ENCODE peak calls at places on chromosome 19, in four cellular contexts. E is substantia nigra, P is glomerular endothelial cell, M is NCI-H345. H is an unnamed sample.

GRCh38 chr19:2549701-2550191 is 73.8 kb downstream of the GADD45B start:
- DNase-seq in E (peak; percentile 53), P (no peak), M (no peak), H (no peak)

GRCh38 chr19:11291415-11291814 is 4.5 kb upstream of the TSPAN16 start:
- DNase-seq in E (no peak), P (no peak), M (no peak), H (no peak)

GRCh38 chr19:41144403-41144802 is 30.2 kb downstream of the CYP2F1 start:
- DNase-seq in E (peak; percentile 74), P (peak; percentile 75), M (peak; percentile 48), H (peak; percentile 67)

GRCh38 chr19:16876904-16877361 is 11.9 kb upstream of the F2RL3 start:
- DNase-seq in E (no peak), P (no peak), M (no peak), H (no peak)

GRCh38 chr19:19575411-19575810 is 37.3 kb downstream of the CILP2 start:
- DNase-seq in E (no peak), P (no peak), M (peak; percentile 46), H (no peak)

GRCh38 chr19:52923782-52924593 is 760 bp upstream of the ZNF888 start:
- DNase-seq in E (peak; percentile 11), P (no peak), M (no peak), H (no peak)

GRCh38 chr19:10420444-10421239 is at the start of gene PDE4A:
- DNase-seq in E (no peak), P (no peak), M (peak; percentile 23), H (no peak)

GRCh38 chr19:2035590-2035991 is 15.5 kb downstream of the MKNK2 start:
- DNase-seq in E (no peak), P (no peak), M (no peak), H (no peak)

GRCh38 chr19:10748924-10749434 is 31.1 kb downstream of the DNM2 start:
- DNase-seq in E (peak; percentile 42), P (no peak), M (peak; percentile 83), H (peak; percentile 78)

GRCh38 chr19:17206736-17207581 is 8.2 kb upstream of the USE1 start:
- DNase-seq in E (no peak), P (no peak), M (no peak), H (no peak)

GRCh38 chr19:47381653-47382279 is 32.7 kb downstream of the DHX34 start:
- DNase-seq in E (no peak), P (no peak), M (no peak), H (no peak)

GRCh38 chr19:15452111-15453047 is 2.6 kb upstream of the WIZ start:
- DNase-seq in E (peak; percentile 8), P (peak; percentile 66), M (peak; percentile 19), H (peak; percentile 75)

GRCh38 chr19:21101511-21102242 is 19.7 kb downstream of the ZNF714 start:
- DNase-seq in E (no peak), P (no peak), M (no peak), H (no peak)

GRCh38 chr19:23855676-23856075 is 59.0 kb upstream of the ZNF726 start:
- DNase-seq in E (no peak), P (no peak), M (no peak), H (no peak)

GRCh38 chr19:42528354-42529247 is at the start of gene CEACAM1:
- DNase-seq in E (no peak), P (no peak), M (peak; percentile 16), H (peak; percentile 61)

GRCh38 chr19:46115396-46116109 is 8.9 kb downstream of the IGFL3 start:
- DNase-seq in E (no peak), P (no peak), M (no peak), H (no peak)

GRCh38 chr19:17966115-17966455 is 822 bp upstream of the KCNN1 start:
- DNase-seq in E (no peak), P (no peak), M (no peak), H (no peak)

GRCh38 chr19:46955813-46956371 is 63.7 kb upstream of the NPAS1 start:
- DNase-seq in E (no peak), P (no peak), M (no peak), H (no peak)

GRCh38 chr19:4732680-4733114 is 9.1 kb upstream of the DPP9 start:
- DNase-seq in E (peak; percentile 27), P (no peak), M (peak; percentile 70), H (peak; percentile 55)

GRCh38 chr19:7159105-7159933 is 89.8 kb downstream of the ZNF557 start:
- DNase-seq in E (no peak), P (no peak), M (peak; percentile 19), H (peak; percentile 95)

GRCh38 chr19:9989504-9989903 is 20.8 kb downstream of the COL5A3 start:
- DNase-seq in E (no peak), P (no peak), M (no peak), H (no peak)

GRCh38 chr19:56341948-56342347 is 27.3 kb upstream of the ZSCAN5A start:
- DNase-seq in E (no peak), P (no peak), M (no peak), H (no peak)

GRCh38 chr19:6161271-6161850 is 25.9 kb downstream of the ACSBG2 start:
- DNase-seq in E (no peak), P (no peak), M (no peak), H (peak; percentile 50)

GRCh38 chr19:43634068-43634467 is 5.6 kb downstream of the CADM4 start:
- DNase-seq in E (no peak), P (no peak), M (no peak), H (no peak)

GRCh38 chr19:15401397-15401710 is 17.4 kb downstream of the AKAP8L start:
- DNase-seq in E (no peak), P (no peak), M (no peak), H (no peak)

GRCh38 chr19:51158474-51159129 is 16.5 kb downstream of the SIGLEC7 start:
- DNase-seq in E (peak; percentile 34), P (no peak), M (no peak), H (no peak)

GRCh38 chr19:5017235-5017634 is 48.3 kb downstream of the KDM4B start:
- DNase-seq in E (no peak), P (no peak), M (no peak), H (no peak)

GRCh38 chr19:35935911-35936737 is at the start of gene LRFN3:
- DNase-seq in E (peak; percentile 72), P (no peak), M (peak; percentile 96), H (peak; percentile 66)

GRCh38 chr19:17579523-17580244 is 24.2 kb downstream of the COLGALT1 start:
- DNase-seq in E (no peak), P (no peak), M (no peak), H (peak; percentile 23)

GRCh38 chr19:4409123-4409933 is 6.9 kb downstream of the CHAF1A start:
- DNase-seq in E (no peak), P (no peak), M (no peak), H (no peak)

GRCh38 chr19:16400911-16401675 is 70.7 kb downstream of the EPS15L1 start:
- DNase-seq in E (no peak), P (no peak), M (no peak), H (no peak)

GRCh38 chr19:17448190-17448967 is at the start of gene TMEM221:
- DNase-seq in E (peak; percentile 16), P (no peak), M (no peak), H (no peak)

GRCh38 chr19:45952341-45952690 is 21.3 kb downstream of the NOVA2 start:
- DNase-seq in E (no peak), P (no peak), M (no peak), H (no peak)

GRCh38 chr19:15936173-15936572 is 1.8 kb upstream of the CYP4F11 start:
- DNase-seq in E (no peak), P (no peak), M (no peak), H (no peak)

GRCh38 chr19:48624791-48625723 is 5.8 kb downstream of the SPHK2 start:
- DNase-seq in E (no peak), P (no peak), M (no peak), H (no peak)

GRCh38 chr19:3538258-3538929 is 580 bp upstream of the TEKTIP1 start:
- DNase-seq in E (no peak), P (no peak), M (no peak), H (no peak)

GRCh38 chr19:55369651-55370304 is 485 bp downstream of the IL11 start:
- DNase-seq in E (no peak), P (no peak), M (no peak), H (no peak)

GRCh38 chr19:19900574-19901444 is at the start of gene ZNF93:
- DNase-seq in E (peak; percentile 77), P (peak; percentile 96), M (peak; percentile 88), H (peak; percentile 96)

GRCh38 chr19:623974-624373 is 9.4 kb downstream of the POLRMT start:
- DNase-seq in E (no peak), P (no peak), M (no peak), H (no peak)

GRCh38 chr19:16587031-16588023 is 15.1 kb upstream of the SLC35E1 start:
- DNase-seq in E (no peak), P (no peak), M (no peak), H (no peak)

H was measured in NCI-H2029.